ENCODE peak calls at places on chromosome 15, in six cellular contexts. U is AML-193; K is A673; Y is T-helper 1 cell; M is activated CD8-positive, alpha-beta T cell treated with anti-CD3 and anti-CD28 coated beads, Interleukin-2, amount 10 ng/mL, durations not matched to agents 7 days and 5 days; X is AG08395. F is an unnamed sample.

GRCh38 chr15:73909616-73910015 is 16.6 kb upstream of the LOXL1 start:
- DNase-seq in U (no peak), K (no peak), Y (no peak), M (no peak), X (no peak), F (no peak)

GRCh38 chr15:59436774-59437472 is 1.1 kb upstream of the FAM81A start:
- DNase-seq in U (no peak), K (peak; percentile 19), Y (no peak), M (no peak), X (no peak), F (no peak)

GRCh38 chr15:29139540-29140459 is 129.8 kb downstream of the NSMCE3 start:
- DNase-seq in U (no peak), K (peak; percentile 62), Y (peak; percentile 45), M (peak; percentile 61), X (peak; percentile 72), F (peak; percentile 19)

GRCh38 chr15:78006567-78007205 is 70.8 kb downstream of the TBC1D2B start:
- DNase-seq in U (no peak), K (no peak), Y (no peak), M (no peak), X (no peak), F (no peak)

GRCh38 chr15:23564798-23565394 is 578 bp upstream of the MKRN3 start:
- DNase-seq in U (no peak), K (no peak), Y (no peak), M (no peak), X (no peak), F (no peak)

GRCh38 chr15:60788514-60789091 is 309.7 kb upstream of the ICE2 start:
- DNase-seq in U (no peak), K (no peak), Y (peak; percentile 35), M (no peak), X (no peak), F (no peak)

GRCh38 chr15:39061952-39062464 is 497.4 kb upstream of the RASGRP1 start:
- DNase-seq in U (no peak), K (no peak), Y (no peak), M (no peak), X (no peak), F (no peak)

GRCh38 chr15:51718199-51718598 is 19.3 kb downstream of the LYSMD2 start:
- DNase-seq in U (no peak), K (no peak), Y (no peak), M (no peak), X (no peak), F (no peak)

GRCh38 chr15:55290361-55291057 is 896 bp upstream of the RAB27A start:
- DNase-seq in U (peak; percentile 82), K (peak; percentile 78), Y (peak; percentile 79), M (peak; percentile 89), X (peak; percentile 80), F (peak; percentile 89)

GRCh38 chr15:58383876-58384275 is 47.9 kb upstream of the LIPC start:
- DNase-seq in U (no peak), K (peak; percentile 42), Y (peak; percentile 3), M (no peak), X (no peak), F (no peak)

GRCh38 chr15:77020348-77021087 is 25.6 kb downstream of the PSTPIP1 start:
- DNase-seq in U (no peak), K (no peak), Y (no peak), M (no peak), X (no peak), F (no peak)